ENCODE peak calls at places on chromosomes 4 and X, in seven cellular contexts. Z is GM06990, O is lower lobe of right lung, I is GM20000, E is type B pancreatic cell, B is B cell, J is mesothelial cell of epicardium. R is an unnamed sample.

GRCh38 chr4:153634737-153635353 is 49.2 kb upstream of the TLR2 start:
- DNase-seq in J (no peak), E (no peak), I (no peak), B (no peak), Z (no peak), O (no peak), R (no peak)

GRCh38 chrX:38654302-38654701 is 93.0 kb downstream of the TSPAN7 start:
- DNase-seq in Z (no peak), I (no peak), O (no peak), J (no peak), E (no peak), B (no peak), R (no peak)

GRCh38 chr4:106868381-106869035 is 167.6 kb downstream of the DKK2 start:
- DNase-seq in J (no peak), B (no peak), Z (no peak), O (no peak), I (no peak), E (no peak), R (no peak)

GRCh38 chrX:30895331-30895730 is 6.3 kb upstream of the TAB3 start:
- DNase-seq in E (no peak), I (no peak), O (no peak), B (no peak), Z (no peak), J (no peak), R (no peak)

GRCh38 chrX:69616520-69617203 is 749 bp downstream of the EDA start:
- DNase-seq in B (no peak), Z (peak; percentile 1), I (no peak), O (peak; percentile 41), J (no peak), E (no peak), R (no peak)

GRCh38 chr4:182885738-182886077 is 31.5 kb downstream of the DCTD start:
- DNase-seq in Z (no peak), O (no peak), B (no peak), E (no peak), J (no peak), I (no peak), R (no peak)

GRCh38 chrX:105752334-105752733 is 70.0 kb upstream of the NRK start:
- DNase-seq in Z (no peak), E (no peak), I (no peak), O (no peak), J (no peak), B (no peak), R (no peak)

GRCh38 chr4:38565271-38566199 is 98.5 kb upstream of the KLF3 start:
- DNase-seq in E (no peak), O (no peak), B (no peak), I (no peak), J (no peak), Z (no peak), R (no peak)

GRCh38 chr4:10119263-10119662 is 2.7 kb upstream of the WDR1 start:
- DNase-seq in I (no peak), B (no peak), Z (no peak), E (no peak), J (no peak), O (no peak), R (no peak)

GRCh38 chr4:123479944-123480343 is 83.3 kb downstream of the SPRY1 start:
- DNase-seq in B (no peak), O (no peak), I (no peak), J (no peak), E (no peak), Z (no peak), R (no peak)

GRCh38 chr4:82782626-82783025 is 16.0 kb downstream of the SCD5 start:
- DNase-seq in B (no peak), Z (no peak), O (no peak), J (no peak), I (no peak), E (no peak), R (no peak)

GRCh38 chr4:1939664-1940509 is 68.7 kb downstream of the NSD2 start:
- DNase-seq in Z (no peak), B (no peak), O (no peak), E (no peak), I (no peak), J (no peak), R (no peak)

GRCh38 chrX:19638968-19639539 is 123.7 kb upstream of the MAP3K15 start:
- DNase-seq in E (no peak), O (no peak), I (no peak), Z (no peak), B (no peak), J (no peak), R (no peak)
- TF ChIP-seq CTCF in E (no peak), O (no peak), I (no peak), Z (peak; percentile 18), B (no peak), J (no peak), R (no peak)

GRCh38 chrX:11540532-11541377 is 125.0 kb downstream of the ARHGAP6 start:
- DNase-seq in E (no peak), I (peak; percentile 18), J (no peak), Z (peak; percentile 22), B (no peak), O (peak; percentile 39), R (peak; percentile 10)
- TF ChIP-seq CTCF in E (no peak), I (peak; percentile 8), J (no peak), Z (peak; percentile 38), B (no peak), O (no peak), R (peak; percentile 14)

DNA sequence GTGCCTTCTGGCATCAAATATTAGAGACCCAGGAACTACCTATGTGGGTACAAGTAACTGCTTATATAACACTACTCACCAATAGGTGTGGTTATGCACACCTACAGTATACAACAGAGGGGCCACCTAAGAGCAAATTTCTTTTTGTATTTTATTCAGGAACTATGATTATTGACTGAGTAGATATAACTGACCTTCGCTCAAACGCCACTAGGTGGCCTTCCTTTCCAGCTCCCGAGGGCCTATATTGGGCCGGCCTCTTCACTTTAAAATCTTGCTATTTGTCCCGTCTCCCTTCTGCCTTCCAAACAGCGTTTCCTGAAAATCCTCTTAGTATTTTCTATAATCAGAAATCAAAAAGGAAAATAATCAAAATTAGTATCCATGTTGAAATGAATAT is 19.9 kb upstream of the PABPC5 start:
- DNase-seq in J (no peak), O (no peak), E (no peak), B (no peak), I (no peak), Z (no peak), R (no peak)
- TF ChIP-seq CTCF in J (peak; percentile 70), O (peak; percentile 30), E (peak; percentile 79), B (no peak), I (no peak), Z (no peak), R (no peak)

DNA sequence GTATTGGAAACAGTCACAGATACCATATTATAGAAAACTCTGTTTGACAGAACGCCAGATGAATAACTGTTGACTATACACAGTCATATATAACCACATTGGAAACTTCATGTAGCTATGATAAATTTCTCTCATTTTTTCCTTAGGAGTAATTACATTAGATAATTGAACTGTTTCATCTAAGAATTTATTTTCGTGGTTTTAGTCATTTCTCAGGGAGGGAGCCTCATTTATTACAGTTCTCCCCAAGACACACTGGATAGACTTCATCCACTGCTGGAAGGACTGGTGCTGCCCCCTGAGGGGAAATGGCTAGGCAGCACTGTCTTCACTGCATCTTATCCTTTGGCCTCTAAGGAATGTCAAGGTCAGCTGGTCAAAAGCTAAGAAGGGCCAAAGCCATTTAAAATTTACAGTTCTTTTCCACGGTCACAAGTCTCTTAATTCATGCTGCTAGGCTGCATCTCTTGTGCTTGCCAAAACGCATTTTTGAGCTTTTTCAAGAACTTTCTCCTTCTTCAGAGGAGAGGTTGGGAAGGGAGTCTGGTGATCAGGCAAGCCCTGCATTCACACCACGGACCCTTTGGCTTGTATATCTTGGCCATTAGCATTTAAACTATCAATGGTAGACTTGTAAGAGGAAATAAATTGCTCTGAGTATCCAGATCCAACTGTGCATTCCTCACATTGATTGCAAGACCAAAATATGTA is 145.1 kb downstream of the CBR4 start:
- DNase-seq in E (no peak), B (no peak), J (no peak), Z (no peak), O (no peak), I (no peak), R (no peak)
- TF ChIP-seq CTCF in E (peak; percentile 52), B (no peak), J (no peak), Z (peak; percentile 11), O (peak; percentile 27), I (no peak), R (no peak)

DNA sequence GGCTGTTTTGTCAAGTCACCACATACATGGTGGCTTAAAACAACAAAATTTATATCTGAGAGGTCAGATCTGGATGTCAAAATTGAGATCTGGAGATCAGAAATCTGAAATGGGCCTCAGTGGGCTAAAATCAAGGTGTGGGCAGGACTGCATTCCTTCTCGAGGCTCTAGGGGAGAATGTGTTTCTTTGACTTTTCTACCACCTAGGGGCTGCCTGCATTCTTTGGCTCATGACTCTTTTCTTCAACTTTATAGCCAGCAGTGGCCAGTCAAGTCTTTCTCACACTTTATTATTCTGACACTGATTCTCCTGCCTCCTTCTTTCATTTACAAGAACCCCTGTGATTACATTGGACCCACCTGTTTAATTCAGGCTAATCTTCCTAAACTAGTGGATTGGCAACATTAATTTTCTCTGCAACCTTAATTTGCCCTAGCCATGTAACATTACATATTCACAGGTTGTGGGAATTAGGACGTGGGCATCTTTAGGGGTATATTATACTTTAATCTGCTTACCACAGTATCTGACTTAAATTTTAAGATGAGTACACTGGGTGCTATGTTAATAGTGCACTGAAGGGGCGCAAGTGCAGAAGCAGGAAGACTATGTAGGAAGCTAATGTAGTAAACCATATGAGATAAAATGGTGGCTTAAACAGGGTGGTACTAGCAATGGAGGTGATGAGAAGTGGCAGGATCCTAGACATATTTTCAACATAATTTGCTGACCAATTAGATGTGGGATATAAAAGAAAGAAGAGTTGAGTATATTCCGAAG is 188.0 kb downstream of the SLC4A4 start:
- DNase-seq in E (no peak), Z (no peak), I (no peak), J (no peak), B (no peak), O (no peak), R (no peak)
- TF ChIP-seq CTCF in E (peak; percentile 13), Z (peak; percentile 44), I (no peak), J (no peak), B (no peak), O (no peak), R (no peak)

DNA sequence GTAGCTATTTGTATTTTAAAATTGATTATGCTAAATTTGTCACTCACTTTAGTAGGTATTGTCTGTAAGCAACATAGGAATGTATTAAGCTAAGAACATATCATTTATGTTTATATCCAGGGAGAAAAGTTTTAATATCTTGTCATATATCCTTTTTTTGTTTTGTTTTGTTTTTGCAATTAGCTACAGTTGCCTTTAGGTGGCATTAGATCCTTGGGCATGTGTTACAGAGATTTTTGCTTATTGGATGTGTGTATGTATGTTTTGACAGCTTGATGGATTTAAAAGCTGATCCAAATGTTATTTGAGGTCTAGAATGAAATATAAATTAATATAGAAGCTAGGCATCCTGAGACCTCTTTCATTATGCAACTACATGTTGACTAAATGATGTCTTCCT is 36.1 kb upstream of the OTUD4 start:
- DNase-seq in J (no peak), B (no peak), Z (no peak), I (peak; percentile 22), E (no peak), O (no peak), R (no peak)
- TF ChIP-seq CTCF in J (no peak), B (no peak), Z (peak; percentile 50), I (no peak), E (peak; percentile 66), O (peak; percentile 41), R (peak; percentile 40)